ENCODE peak calls at places on chromosomes 12 and 14, in six cellular contexts. P is body of pancreas, V is ovary, D is H1, U is thyroid gland, F is gastrocnemius medialis. E is an unnamed sample.

GRCh38 chr14:67457782-67458181 is 30.7 kb downstream of the TMEM229B start:
- DNase-seq in P (peak), V (no peak), D (peak), U (peak), F (peak), E (peak)

GRCh38 chr12:46585854-46586621 is 213.5 kb upstream of the SLC38A2 start:
- DNase-seq in P (peak), V (no peak), D (no peak), U (peak), F (no peak), E (no peak)

GRCh38 chr12:125092872-125093680 is 27.8 kb downstream of the AACS start:
- DNase-seq in P (peak), V (no peak), D (no peak), U (no peak), F (no peak), E (no peak)

GRCh38 chr12:116406529-116406928 is 129.0 kb upstream of the MED13L start:
- DNase-seq in P (peak), V (peak), D (peak), U (peak), F (peak), E (peak)

GRCh38 chr14:82388488-82388887 is 854.8 kb upstream of the SEL1L start:
- DNase-seq in P (no peak), V (no peak), D (no peak), U (no peak), F (no peak), E (no peak)

GRCh38 chr12:31590730-31591307 is at the start of gene DENND5B:
- DNase-seq in P (peak), V (peak), D (peak), U (peak), F (peak), E (peak)

GRCh38 chr12:47838286-47838931 is 18.7 kb upstream of the HDAC7 start:
- DNase-seq in P (no peak), V (peak), D (no peak), U (peak), F (no peak), E (no peak)

GRCh38 chr12:49553512-49554088 is 14.3 kb downstream of the MCRS1 start:
- DNase-seq in P (no peak), V (no peak), D (no peak), U (no peak), F (no peak), E (no peak)

GRCh38 chr12:2295941-2296461 is 243.2 kb downstream of the CACNA1C start:
- DNase-seq in P (no peak), V (no peak), D (no peak), U (no peak), F (no peak), E (no peak)

GRCh38 chr12:41621288-41621687 is 433.2 kb downstream of the PDZRN4 start:
- DNase-seq in P (no peak), V (no peak), D (no peak), U (no peak), F (no peak), E (no peak)

GRCh38 chr12:121537814-121538698 is 42.8 kb downstream of the KDM2B start:
- DNase-seq in P (no peak), V (peak), D (no peak), U (peak), F (no peak), E (no peak)

GRCh38 chr14:35229495-35230089 is 62.6 kb upstream of the PSMA6 start:
- DNase-seq in P (no peak), V (no peak), D (no peak), U (no peak), F (no peak), E (no peak)

GRCh38 chr14:70622111-70622712 is 19.5 kb upstream of the TTC9 start:
- DNase-seq in P (peak), V (no peak), D (peak), U (peak), F (no peak), E (peak)

GRCh38 chr14:95440951-95441350 is 75.5 kb downstream of the SYNE3 start:
- DNase-seq in P (no peak), V (no peak), D (no peak), U (no peak), F (no peak), E (no peak)

GRCh38 chr12:75905975-75906374 is 125.6 kb downstream of the PHLDA1 start:
- DNase-seq in P (no peak), V (no peak), D (no peak), U (no peak), F (no peak), E (no peak)

GRCh38 chr14:99677231-99677891 is 6.7 kb upstream of the CYP46A1 start:
- DNase-seq in P (peak), V (no peak), D (no peak), U (peak), F (no peak), E (no peak)

GRCh38 chr14:89327771-89328212 is 89.2 kb downstream of the FOXN3 start:
- DNase-seq in P (no peak), V (no peak), D (no peak), U (no peak), F (no peak), E (no peak)

GRCh38 chr14:23183479-23183878 is at the start of gene SLC7A8:
- DNase-seq in P (peak), V (peak), D (peak), U (peak), F (peak), E (peak)

GRCh38 chr14:104870368-104871144 is 5.5 kb downstream of the CEP170B start:
- DNase-seq in P (peak), V (peak), D (peak), U (peak), F (no peak), E (no peak)

GRCh38 chr14:102732924-102733323 is 44.3 kb upstream of the TRAF3 start:
- DNase-seq in P (no peak), V (no peak), D (no peak), U (no peak), F (no peak), E (no peak)

GRCh38 chr12:68358532-68359485 is 26.6 kb upstream of the MDM1 start:
- DNase-seq in P (peak), V (no peak), D (peak), U (peak), F (peak), E (peak)

GRCh38 chr12:69655616-69656336 is 43.3 kb downstream of the BEST3 start:
- DNase-seq in P (no peak), V (no peak), D (no peak), U (no peak), F (no peak), E (no peak)

GRCh38 chr12:38543151-38543550 is 226.6 kb downstream of the ALG10B start:
- DNase-seq in P (peak), V (no peak), D (no peak), U (peak), F (no peak), E (no peak)

GRCh38 chr12:103455020-103455763 is 40.6 kb downstream of the C12orf42 start:
- DNase-seq in P (no peak), V (no peak), D (no peak), U (no peak), F (no peak), E (no peak)

GRCh38 chr14:89491701-89492381 is 74.8 kb upstream of the FOXN3 start:
- DNase-seq in P (no peak), V (no peak), D (no peak), U (no peak), F (no peak), E (no peak)

GRCh38 chr14:54979039-54979438 is 47.9 kb downstream of the WDHD1 start:
- DNase-seq in P (no peak), V (no peak), D (no peak), U (no peak), F (no peak), E (no peak)

GRCh38 chr14:35140718-35141581 is 18.6 kb downstream of the PRORP start:
- DNase-seq in P (no peak), V (no peak), D (no peak), U (no peak), F (no peak), E (no peak)

GRCh38 chr12:119283315-119283714 is 51.2 kb upstream of the CCDC60 start:
- DNase-seq in P (no peak), V (no peak), D (no peak), U (no peak), F (no peak), E (no peak)

GRCh38 chr12:29611906-29612305 is 114.4 kb upstream of the OVCH1 start:
- DNase-seq in P (no peak), V (no peak), D (no peak), U (no peak), F (no peak), E (no peak)

GRCh38 chr14:101965145-101965531 is 765 bp downstream of the DYNC1H1 start:
- DNase-seq in P (peak), V (peak), D (peak), U (peak), F (peak), E (peak)

GRCh38 chr12:16526693-16527092 is 79.3 kb downstream of the LMO3 start:
- DNase-seq in P (no peak), V (no peak), D (no peak), U (no peak), F (no peak), E (no peak)

GRCh38 chr12:92362785-92363184 is 217.1 kb upstream of the BTG1 start:
- DNase-seq in P (no peak), V (no peak), D (no peak), U (no peak), F (no peak), E (no peak)

GRCh38 chr14:95770777-95771176 is 56.9 kb upstream of the TCL1A start:
- DNase-seq in P (peak), V (no peak), D (no peak), U (no peak), F (no peak), E (no peak)

GRCh38 chr12:106956048-106956935 is 585 bp downstream of the TMEM263 start:
- DNase-seq in P (peak), V (peak), D (peak), U (peak), F (peak), E (peak)

GRCh38 chr14:92584856-92585255 is 71.3 kb downstream of the RIN3 start:
- DNase-seq in P (no peak), V (no peak), D (no peak), U (no peak), F (no peak), E (no peak)

GRCh38 chr14:22884721-22885523 is 1.9 kb downstream of the REM2 start:
- DNase-seq in P (no peak), V (no peak), D (no peak), U (no peak), F (no peak), E (no peak)

DNA sequence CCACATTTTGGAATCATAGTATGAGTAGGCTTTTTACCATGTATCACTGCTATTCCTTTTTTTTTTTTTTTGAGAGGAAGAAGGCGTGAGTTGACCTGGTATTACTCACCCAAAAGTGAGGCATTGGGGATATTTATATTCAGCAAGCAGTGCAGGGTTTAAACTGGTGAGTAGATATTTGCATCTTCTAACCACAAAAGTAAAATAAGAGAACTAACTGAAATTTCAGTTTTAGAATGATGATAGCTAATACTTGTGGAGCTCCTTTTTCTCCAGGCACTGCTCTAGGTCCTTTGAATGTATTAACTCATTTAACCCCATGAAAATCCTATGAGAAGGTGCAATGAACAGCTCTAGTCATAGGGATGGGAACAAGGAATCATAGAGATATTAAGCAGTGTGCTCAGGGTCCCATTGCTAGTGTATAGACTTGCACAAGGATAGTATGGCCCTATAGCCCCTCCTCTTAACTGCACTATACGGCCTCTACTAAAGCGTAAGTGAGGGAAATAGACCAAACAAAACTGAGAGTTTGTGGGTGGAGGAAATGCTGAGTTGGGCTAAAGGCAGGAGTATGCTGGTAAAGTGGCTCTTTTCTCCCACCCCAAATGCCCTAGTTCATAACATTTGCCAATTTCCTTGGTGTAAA is 104.3 kb upstream of the MAX start:
- DNase-seq in P (no peak), V (no peak), D (no peak), U (no peak), F (no peak), E (no peak)
- TF ChIP-seq POLR2A in P (no peak), V (no peak), D (no peak), U (no peak), F (no peak), E (no peak)

GRCh38 chr12:58920956-58921861 is 905 bp upstream of the LRIG3 start:
- DNase-seq in P (no peak), V (peak), D (no peak), U (peak), F (no peak), E (no peak)

GRCh38 chr12:58918475-58918874 is 1.8 kb downstream of the LRIG3 start:
- DNase-seq in P (no peak), V (no peak), D (no peak), U (no peak), F (no peak), E (no peak)

GRCh38 chr12:58919271-58920101 is 818 bp downstream of the LRIG3 start:
- DNase-seq in P (peak), V (no peak), D (no peak), U (peak), F (peak), E (peak)

GRCh38 chr12:58917699-58918334 is 2.5 kb downstream of the LRIG3 start:
- DNase-seq in P (no peak), V (no peak), D (no peak), U (no peak), F (no peak), E (no peak)

GRCh38 chr12:58920102-58920955 is at the start of gene LRIG3:
- DNase-seq in P (peak), V (peak), D (peak), U (peak), F (peak), E (peak)
- TF ChIP-seq POLR2A in P (peak), V (no peak), D (no peak), U (peak), F (peak), E (peak)

GRCh38 chr12:12786716-12787601 is 1.5 kb downstream of the APOLD1 start:
- DNase-seq in P (peak), V (peak), D (peak), U (peak), F (peak), E (peak)
- TF ChIP-seq POLR2A in P (peak), V (peak), D (peak), U (peak), F (peak), E (peak)

DNA sequence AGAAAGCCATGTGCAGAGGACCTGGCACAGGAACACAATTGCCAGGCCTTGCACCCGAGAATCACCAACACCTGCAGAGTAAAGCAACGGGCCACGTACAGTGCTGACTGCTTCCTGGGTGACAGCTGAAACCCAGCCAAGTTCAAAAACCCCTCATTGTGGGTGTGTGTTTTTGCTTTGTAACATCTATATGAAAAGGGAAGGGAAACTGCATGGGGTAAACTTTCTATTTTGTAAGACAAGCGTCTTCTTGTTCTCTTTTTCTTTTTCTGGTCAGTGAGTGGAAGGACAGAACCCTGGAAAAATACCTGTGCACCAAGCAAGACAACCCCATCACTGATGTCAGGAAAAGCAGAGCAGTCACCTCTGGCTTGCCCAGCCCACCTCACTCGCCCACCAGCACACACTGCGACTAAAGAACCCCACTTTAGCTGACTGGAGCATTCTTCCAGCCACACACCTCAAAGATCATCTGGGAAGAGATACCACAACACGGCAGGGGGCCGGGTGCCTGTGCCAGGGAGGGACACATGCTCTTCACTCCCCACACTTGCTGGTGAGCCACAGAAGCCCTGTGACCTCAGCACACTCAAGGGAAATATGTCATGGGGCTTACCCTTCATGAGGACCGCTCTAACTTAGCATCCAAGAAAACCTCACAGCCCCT is 172.3 kb downstream of the NDUFA12 start:
- DNase-seq in P (no peak), V (no peak), D (no peak), U (no peak), F (no peak), E (no peak)
- TF ChIP-seq POLR2A in P (no peak), V (no peak), D (no peak), U (no peak), F (no peak), E (no peak)

GRCh38 chr12:122980192-122981035 is at the start of gene ARL6IP4:
- DNase-seq in P (peak), V (peak), D (peak), U (peak), F (no peak), E (peak)
- TF ChIP-seq POLR2A in P (peak), V (peak), D (peak), U (peak), F (peak), E (peak)

GRCh38 chr12:6231359-6232268 is 31.4 kb downstream of the CD9 start:
- DNase-seq in P (peak), V (no peak), D (no peak), U (no peak), F (no peak), E (no peak)

GRCh38 chr12:6228535-6229223 is 28.5 kb downstream of the CD9 start:
- DNase-seq in P (no peak), V (no peak), D (no peak), U (no peak), F (peak), E (peak)

GRCh38 chr12:6229823-6230222 is 29.6 kb downstream of the CD9 start:
- DNase-seq in P (peak), V (peak), D (no peak), U (peak), F (peak), E (peak)

GRCh38 chr12:6229224-6229748 is 29.1 kb downstream of the CD9 start:
- DNase-seq in P (peak), V (no peak), D (no peak), U (peak), F (no peak), E (peak)

DNA sequence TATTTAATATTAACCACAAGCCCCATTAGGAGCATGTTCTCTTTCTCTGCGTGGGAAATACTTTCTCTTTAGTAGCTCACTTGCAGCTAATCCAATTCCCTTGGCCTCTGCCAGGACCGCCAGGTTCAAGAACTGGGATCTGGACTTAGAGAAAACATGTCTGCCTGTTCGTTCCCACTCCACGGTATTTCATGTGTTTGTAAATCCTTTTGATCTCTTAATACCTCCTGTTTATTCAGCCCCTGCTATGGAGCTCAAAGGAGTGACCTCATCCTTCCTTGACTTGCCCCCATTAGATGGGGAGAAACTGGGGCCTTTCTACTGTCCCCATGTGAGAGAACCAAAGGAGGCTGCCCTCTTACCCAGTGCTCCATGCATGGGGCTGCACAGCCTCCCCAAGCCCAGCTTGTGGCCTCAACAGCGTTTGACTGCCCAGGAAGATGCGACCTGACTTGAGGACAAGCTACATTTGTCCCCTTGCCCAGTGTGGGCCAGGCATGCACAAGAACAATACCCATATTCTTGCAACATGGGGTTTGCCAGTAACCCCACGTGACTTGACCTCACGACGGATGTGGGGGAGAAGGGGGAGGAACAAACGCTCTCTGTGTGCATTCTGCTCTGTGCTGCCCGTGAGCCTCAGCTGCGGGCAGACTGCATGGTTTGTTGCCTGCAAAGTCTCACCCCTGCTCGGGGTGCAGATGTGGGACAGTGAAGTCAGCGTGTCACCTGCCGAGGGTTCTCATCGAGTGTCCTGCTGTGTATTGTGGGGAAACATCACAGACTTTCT is 30.3 kb downstream of the CD9 start:
- DNase-seq in P (peak), V (no peak), D (no peak), U (peak), F (peak), E (peak)
- TF ChIP-seq POLR2A in P (no peak), V (no peak), D (no peak), U (peak), F (no peak), E (no peak)

DNA sequence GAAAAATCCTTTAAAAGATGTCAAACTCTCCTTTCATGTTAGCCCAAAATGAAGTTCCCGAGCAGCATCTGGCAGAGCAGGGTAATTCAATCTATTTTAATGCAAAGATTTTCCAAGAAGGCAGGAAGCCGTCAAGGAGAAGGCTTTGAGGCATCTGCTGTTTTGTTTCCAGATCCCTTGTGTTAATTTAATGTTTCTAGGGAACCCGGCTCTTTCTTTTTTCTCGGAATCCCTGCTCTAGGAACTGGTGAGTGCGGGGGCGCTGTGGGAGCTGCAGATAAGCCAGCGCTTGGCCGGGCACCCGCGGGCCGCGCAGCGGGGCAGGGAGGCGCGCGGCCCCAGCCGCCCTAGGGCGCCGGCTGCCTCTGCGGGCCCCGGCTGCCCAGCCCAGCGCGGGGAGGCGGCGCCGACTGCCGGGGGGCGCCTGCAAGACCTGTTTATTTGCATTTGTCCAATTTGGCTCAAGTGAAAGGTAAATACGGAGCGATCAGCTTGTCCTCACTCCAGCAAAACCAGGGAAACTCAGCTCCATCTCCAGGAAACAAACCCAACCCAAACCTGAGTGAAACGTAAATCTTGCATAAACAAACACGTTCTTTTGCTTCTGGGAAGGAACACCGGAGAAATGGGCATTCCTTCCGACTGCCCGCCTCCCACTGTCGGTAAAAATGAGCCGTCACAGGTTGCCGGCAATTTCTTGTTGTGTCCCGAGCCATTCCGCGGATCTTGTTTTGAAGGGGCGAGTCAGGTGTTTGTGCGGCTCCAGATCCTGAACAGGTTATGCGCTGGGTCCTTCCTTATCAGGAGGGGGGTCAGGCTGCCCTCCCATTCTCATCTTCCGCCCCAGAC is 65.1 kb downstream of the CRADD start:
- DNase-seq in P (peak), V (peak), D (peak), U (peak), F (no peak), E (peak)
- TF ChIP-seq POLR2A in P (peak), V (no peak), D (no peak), U (peak), F (no peak), E (peak)

E was measured in prostate gland.